ENCODE peak calls at places on chromosomes 3 and 15, in five cellular contexts. G is brain microvascular endothelial cell; N is GM12891; E is activated CD4-positive, alpha-beta T cell treated with anti-CD3 and anti-CD28 coated beads, Interleukin-2, amount 10 ng/mL, durations not matched to agents 7 days and 5 days; V is SHP77. S is an unnamed sample.

GRCh38 chr3:194160158-194160557 is 24.2 kb downstream of the HES1 start:
- DNase-seq in G (no peak), V (no peak), E (no peak), N (no peak), S (no peak)

GRCh38 chr15:69380100-69380725 is 33.9 kb upstream of the KIF23 start:
- DNase-seq in E (no peak), N (no peak), G (peak), V (peak), S (no peak)

GRCh38 chr15:87755226-87755625 is 501.3 kb downstream of the NTRK3 start:
- DNase-seq in N (no peak), E (no peak), V (no peak), G (no peak), S (no peak)

GRCh38 chr3:194686816-194687637 is 1.3 kb downstream of the FAM43A start:
- DNase-seq in N (no peak), V (no peak), G (no peak), E (no peak), S (no peak)

GRCh38 chr3:1700650-1701049 is 398.0 kb upstream of the CNTN4 start:
- DNase-seq in E (no peak), V (no peak), G (no peak), N (no peak), S (no peak)

GRCh38 chr3:19934098-19934566 is at the start of gene EFHB:
- DNase-seq in N (no peak), G (peak), V (peak), E (peak), S (no peak)

GRCh38 chr3:53489401-53490130 is 4.8 kb upstream of the CACNA1D start:
- DNase-seq in G (no peak), N (no peak), E (no peak), V (no peak), S (no peak)

GRCh38 chr3:187616307-187616939 is 53.8 kb downstream of the SST start:
- DNase-seq in N (peak), G (peak), E (peak), V (peak), S (peak)

GRCh38 chr15:35999211-35999610 is 453.2 kb upstream of the DPH6 start:
- DNase-seq in V (no peak), N (no peak), G (no peak), E (no peak), S (no peak)

GRCh38 chr15:92819312-92820232 is 80.6 kb upstream of the CHD2 start:
- DNase-seq in G (no peak), V (peak), N (no peak), E (no peak), S (no peak)